ENCODE peak calls at places on chromosomes 4 and X, in four cellular contexts. B is cardiac muscle cell, N is kidney, L is GM23338. Z is an unnamed sample. For H3K36me3, the result is how much of the 10 kb centered on the place peaks cover.

GRCh38 chr4:4384837-4385236 is 2.1 kb upstream of the NSG1 start:
- DNase-seq in B (peak), N (peak), L (peak), Z (no peak)

GRCh38 chr4:99219479-99219878 is 433 bp upstream of the ADH6 start:
- DNase-seq in B (no peak), N (no peak), L (no peak), Z (no peak)

GRCh38 chrX:13398073-13398823 is 78.4 kb upstream of the ATXN3L start:
- DNase-seq in B (peak), N (peak), L (peak), Z (no peak)

GRCh38 chrX:140733766-140734342 is 24.3 kb downstream of the LINC00632 start:
- DNase-seq in B (peak), N (no peak), L (peak), Z (peak)

GRCh38 chrX:95427389-95427788 is 1257.3 kb upstream of the DIAPH2 start:
- DNase-seq in B (no peak), N (no peak), L (no peak), Z (no peak)

GRCh38 chr4:48372272-48372671 is 30.9 kb downstream of the SLAIN2 start:
- DNase-seq in B (no peak), N (no peak), L (no peak), Z (no peak)

GRCh38 chr4:40183615-40184411 is 13.0 kb upstream of the RHOH start:
- DNase-seq in B (peak), N (no peak), L (no peak), Z (no peak)

GRCh38 chr4:109729155-109729562 is 711 bp downstream of the PLA2G12A start:
- DNase-seq in B (peak), N (no peak), L (peak), Z (no peak)

GRCh38 chrX:135302269-135302873 is 6.9 kb upstream of the ETDC start:
- DNase-seq in B (no peak), N (no peak), L (peak), Z (no peak)

GRCh38 chr4:99144070-99144469 is at the start of gene ADH4:
- DNase-seq in B (peak), N (no peak), L (no peak), Z (no peak)

GRCh38 chr4:74805601-74806000 is 11.3 kb upstream of the BTC start:
- DNase-seq in B (peak), N (no peak), L (peak), Z (no peak)

GRCh38 chr4:153234923-153235322 is 30.7 kb downstream of the TRIM2 start:
- DNase-seq in B (peak), N (no peak), L (no peak), Z (no peak)

GRCh38 chrX:37961118-37961517 is 45.2 kb upstream of the SYTL5 start:
- DNase-seq in B (no peak), N (no peak), L (no peak), Z (no peak)

GRCh38 chr4:86895692-86896488 is 3.7 kb upstream of the C4orf36 start:
- DNase-seq in B (peak), N (no peak), L (peak), Z (peak)

GRCh38 chrX:27555514-27555913 is 34.6 kb upstream of the DCAF8L2 start:
- DNase-seq in B (peak), N (no peak), L (peak), Z (no peak)

GRCh38 chr4:159137176-159137575 is 34.3 kb downstream of the RAPGEF2 start:
- DNase-seq in B (no peak), N (no peak), L (peak), Z (no peak)

GRCh38 chr4:10108818-10109783 is 7.5 kb downstream of the WDR1 start:
- DNase-seq in B (peak), N (peak), L (no peak), Z (no peak)

GRCh38 chr4:6198278-6198677 is 2.1 kb downstream of the JAKMIP1 start:
- DNase-seq in B (no peak), N (peak), L (no peak), Z (no peak)

GRCh38 chrX:77436271-77436670 is 10.9 kb upstream of the FGF16 start:
- DNase-seq in B (no peak), N (no peak), L (no peak), Z (no peak)

GRCh38 chr4:75107703-75108612 is 175.0 kb downstream of the PARM1 start:
- DNase-seq in B (no peak), N (no peak), L (no peak), Z (no peak)

GRCh38 chr4:182738283-182739047 is 178.7 kb downstream of the DCTD start:
- DNase-seq in B (no peak), N (no peak), L (no peak), Z (no peak)

GRCh38 chrX:10157545-10157944 is 770 bp downstream of the CLCN4 start:
- DNase-seq in B (peak), N (no peak), L (no peak), Z (no peak)

GRCh38 chr4:159764343-159764952 is 661.6 kb downstream of the RAPGEF2 start:
- DNase-seq in B (peak), N (no peak), L (peak), Z (peak)

GRCh38 chr4:13432453-13432852 is 51.7 kb downstream of the RAB28 start:
- DNase-seq in B (no peak), N (no peak), L (no peak), Z (no peak)

GRCh38 chrX:119605739-119606507 is at the start of gene NKRF:
- DNase-seq in B (peak), N (peak), L (peak), Z (peak)

GRCh38 chr4:142293536-142293935 is 552.6 kb downstream of the INPP4B start:
- DNase-seq in B (peak), N (no peak), L (no peak), Z (no peak)

GRCh38 chrX:149527705-149528104 is 13.1 kb upstream of the EOLA1 start:
- DNase-seq in B (peak), N (no peak), L (peak), Z (no peak)

GRCh38 chr4:142218726-142219125 is 582.3 kb downstream of the IL15 start:
- DNase-seq in B (no peak), N (no peak), L (no peak), Z (no peak)

DNA sequence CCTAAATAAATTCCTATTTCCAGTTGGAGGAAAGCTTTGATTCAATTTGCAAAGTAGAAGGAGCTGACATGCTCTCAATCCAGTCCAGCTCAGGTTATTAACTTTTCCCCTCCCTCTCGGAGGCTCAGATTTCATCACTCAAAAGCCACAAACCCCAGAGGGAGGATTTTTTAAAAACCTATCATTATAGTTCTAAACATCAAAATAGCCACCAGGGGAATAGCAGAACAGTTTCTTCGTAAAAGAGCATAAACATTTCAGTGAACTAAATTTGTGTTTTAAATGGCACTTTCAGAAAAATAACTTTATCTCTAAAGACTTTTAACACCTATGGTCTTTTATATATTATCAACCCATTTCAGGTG is 8.8 kb downstream of the GPRIN3 start:
- DNase-seq in B (peak), N (no peak), L (no peak), Z (no peak)
- TF ChIP-seq CTCF in B (no peak), N (peak), L (no peak), Z (no peak)

GRCh38 chrX:129795584-129795983 is 15.8 kb downstream of the SASH3 start:
- DNase-seq in B (no peak), N (no peak), L (no peak), Z (no peak)
- H3K36me3 ChIP-seq in B (under half), N (under half), L (under half), Z (under half)

DNA sequence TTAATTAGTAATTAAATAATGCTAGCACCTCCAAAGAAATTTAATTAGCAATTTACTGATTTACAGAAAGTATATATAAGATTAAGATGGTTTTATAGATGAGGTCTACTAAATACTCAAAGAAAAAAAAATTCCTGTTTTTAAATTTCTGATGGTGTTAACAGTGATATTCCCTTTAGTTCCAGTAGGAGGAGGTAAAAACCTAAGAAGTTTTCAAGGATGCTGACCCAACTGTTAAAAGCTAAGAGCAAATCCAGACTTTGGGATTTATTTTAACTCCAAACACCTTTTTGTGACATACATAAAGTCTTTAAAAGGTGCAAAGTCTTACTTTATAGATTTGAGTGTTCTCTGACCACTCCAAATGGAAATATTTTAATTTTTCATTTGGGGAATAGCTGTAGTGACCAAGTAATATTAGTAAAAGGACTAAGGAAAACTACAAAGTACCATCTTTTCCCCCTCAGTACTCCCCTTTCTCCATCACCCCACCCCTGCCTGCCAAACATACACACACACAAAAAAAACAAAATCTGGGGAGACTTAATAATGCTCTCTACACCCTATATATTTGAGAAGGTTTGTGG is 34.2 kb upstream of the CSN1S1 start:
- DNase-seq in B (peak), N (no peak), L (peak), Z (no peak)
- TF ChIP-seq CTCF in B (peak), N (peak), L (peak), Z (peak)

GRCh38 chr4:536351-536972 is 37.5 kb downstream of the PIGG start:
- DNase-seq in B (no peak), N (peak), L (no peak), Z (no peak)
- H3K36me3 ChIP-seq in B (under half), N (under half), L (under half), Z (under half)

GRCh38 chr4:168514249-168514852 is 17.5 kb downstream of the PALLD start:
- DNase-seq in B (peak), N (no peak), L (peak), Z (no peak)
- TF ChIP-seq CTCF in B (peak), N (peak), L (peak), Z (peak)

DNA sequence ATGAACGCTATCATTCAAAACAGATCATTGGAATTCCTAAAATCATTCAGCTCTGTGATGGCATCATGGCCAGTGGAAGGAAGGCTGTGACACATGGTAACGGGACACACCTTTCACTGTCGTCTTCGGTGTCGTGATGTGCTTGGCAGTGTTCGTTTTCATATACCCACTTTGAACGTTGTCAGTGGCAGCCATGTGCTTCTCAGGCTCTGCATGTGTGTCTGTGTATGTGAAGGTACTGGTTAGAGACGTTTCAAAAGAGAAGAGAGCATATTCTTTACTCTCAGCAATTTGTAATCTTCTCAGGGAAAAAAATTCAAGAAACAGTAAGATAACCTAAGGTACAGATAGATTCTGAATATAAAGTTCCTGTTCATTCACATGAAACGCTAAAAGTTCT is 70.6 kb upstream of the MSANTD1 start:
- DNase-seq in B (no peak), N (no peak), L (no peak), Z (no peak)
- H3K36me3 ChIP-seq in B (under half), N (half or more), L (under half), Z (under half)

GRCh38 chrX:2145672-2146412 is 354.9 kb downstream of the DHRSX start:
- DNase-seq in B (no peak), N (no peak), L (no peak), Z (no peak)

GRCh38 chrX:2150722-2151121 is 350.1 kb downstream of the DHRSX start:
- DNase-seq in B (no peak), N (no peak), L (no peak), Z (no peak)

DNA sequence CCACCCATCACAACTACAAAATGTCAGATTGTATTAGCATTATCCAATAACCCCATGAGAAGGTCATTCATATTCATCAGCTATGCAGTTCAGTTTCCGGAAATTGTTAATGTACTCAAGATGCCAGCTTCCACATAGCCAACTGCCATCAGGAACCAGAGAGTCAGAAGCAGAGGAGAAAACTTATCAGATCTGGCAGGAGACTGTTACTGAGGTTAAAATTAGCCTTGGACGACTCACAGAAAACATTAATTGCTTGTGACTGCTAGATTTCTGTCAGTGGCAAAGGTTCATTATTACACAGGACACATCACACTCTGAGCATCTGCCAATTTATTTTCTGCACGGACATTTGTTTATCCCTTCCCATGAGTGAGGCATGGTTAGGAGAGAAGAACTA is 352.8 kb downstream of the DHRSX start:
- DNase-seq in B (no peak), N (no peak), L (no peak), Z (no peak)
- TF ChIP-seq CTCF in B (no peak), N (no peak), L (no peak), Z (no peak)

GRCh38 chrX:48981178-48981577 is 9.5 kb upstream of the KCND1 start:
- DNase-seq in B (no peak), N (no peak), L (no peak), Z (no peak)

GRCh38 chrX:48978226-48978625 is 6.6 kb upstream of the KCND1 start:
- DNase-seq in B (no peak), N (no peak), L (no peak), Z (no peak)

GRCh38 chrX:48983081-48983480 is 11.4 kb upstream of the KCND1 start:
- DNase-seq in B (no peak), N (no peak), L (no peak), Z (no peak)
- H3K36me3 ChIP-seq in B (under half), N (under half), L (under half), Z (under half)

DNA sequence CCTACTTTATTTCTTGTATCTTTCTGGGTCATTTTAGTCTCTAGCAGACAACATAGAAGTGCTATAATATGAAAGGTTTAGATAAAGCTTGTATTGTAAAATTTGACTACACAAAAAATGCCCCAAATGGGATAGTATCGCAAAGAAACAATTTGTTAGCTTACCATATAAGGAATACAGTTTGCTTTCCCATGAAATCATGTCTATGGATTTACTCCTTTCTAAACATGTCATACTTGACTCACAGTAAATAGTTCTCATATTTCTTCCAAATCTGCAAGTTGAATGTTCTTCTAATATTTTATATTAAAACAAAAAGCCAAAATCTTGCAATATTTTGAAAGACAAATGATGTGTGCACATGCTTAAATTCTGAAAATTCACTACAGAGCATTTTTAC is 103.9 kb downstream of the PPA2 start:
- DNase-seq in B (no peak), N (no peak), L (no peak), Z (no peak)
- TF ChIP-seq CTCF in B (no peak), N (no peak), L (no peak), Z (no peak)

GRCh38 chr4:889516-889915 is 42.6 kb downstream of the GAK start:
- DNase-seq in B (no peak), N (no peak), L (no peak), Z (no peak)
- H3K36me3 ChIP-seq in B (under half), N (under half), L (under half), Z (under half)

Z was measured in prostate gland.